ENCODE peak calls at places on chromosomes 11 and 22, in seven cellular contexts. S is astrocyte of the spinal cord; L is HFFc6; V is IMR-90; M is AG09309; U is nephron progenitor cell; R is CD8-positive, alpha-beta T cell. A is an unnamed sample.

GRCh38 chr22:50677493-50678217 is 5.0 kb downstream of the SHANK3 start:
- DNase-seq in U (no peak), V (no peak), R (peak; percentile 41), S (no peak), M (no peak), L (no peak), A (peak; percentile 25)

GRCh38 chr11:75474878-75475766 is 42.1 kb upstream of the KLHL35 start:
- DNase-seq in L (no peak), V (peak; percentile 62), M (no peak), U (peak; percentile 77), S (peak; percentile 29), R (peak; percentile 83), A (peak; percentile 67)

GRCh38 chr11:128455766-128456165 is 131.6 kb downstream of the ETS1 start:
- DNase-seq in V (no peak), U (no peak), M (no peak), L (no peak), R (no peak), S (no peak), A (no peak)

GRCh38 chr22:46561435-46561905 is 24.1 kb upstream of the CELSR1 start:
- DNase-seq in S (no peak), U (no peak), L (no peak), V (peak; percentile 23), R (no peak), M (no peak), A (peak; percentile 85)

GRCh38 chr11:57082125-57082524 is 93.4 kb downstream of the OR5AK2 start:
- DNase-seq in M (no peak), R (no peak), V (no peak), S (no peak), L (no peak), U (no peak), A (no peak)

GRCh38 chr11:66001941-66002647 is at the start of the genes BANF1 and EIF1AD:
- DNase-seq in V (peak; percentile 98), M (peak; percentile 90), S (peak; percentile 99), R (peak; percentile 95), L (peak; percentile 96), U (peak; percentile 83), A (peak; percentile 93)

GRCh38 chr22:46587067-46587471 is 33.1 kb upstream of the GRAMD4 start:
- DNase-seq in M (no peak), V (no peak), R (no peak), S (no peak), L (no peak), U (no peak), A (peak; percentile 85)

GRCh38 chr22:39150848-39151215 is 1.6 kb downstream of the CBX7 start:
- DNase-seq in S (no peak), V (no peak), M (no peak), L (no peak), R (peak; percentile 48), U (no peak), A (no peak)

GRCh38 chr11:123594921-123595320 is 59.5 kb downstream of the SCN3B start:
- DNase-seq in M (no peak), V (no peak), R (no peak), S (no peak), L (no peak), U (no peak), A (no peak)

GRCh38 chr22:42432020-42432596 is at the start of gene NFAM1:
- DNase-seq in S (no peak), U (peak; percentile 41), R (no peak), M (no peak), L (no peak), V (no peak), A (no peak)

GRCh38 chr22:41274856-41275255 is 11.1 kb downstream of the RANGAP1 start:
- DNase-seq in S (no peak), L (no peak), U (no peak), V (no peak), M (no peak), R (no peak), A (no peak)

GRCh38 chr22:43993072-43993760 is 30.9 kb upstream of the PARVB start:
- DNase-seq in S (peak; percentile 61), R (peak; percentile 70), M (no peak), V (peak; percentile 64), L (peak; percentile 33), U (peak; percentile 76), A (peak; percentile 88)

GRCh38 chr11:41245704-41246398 is 213.6 kb downstream of the LRRC4C start:
- DNase-seq in M (no peak), V (no peak), U (no peak), S (no peak), R (no peak), L (no peak), A (no peak)

GRCh38 chr11:10522921-10523320 is 18.1 kb downstream of the RNF141 start:
- DNase-seq in R (no peak), V (no peak), M (no peak), S (no peak), U (no peak), L (no peak), A (no peak)

GRCh38 chr22:50702261-50702671 is 29.6 kb downstream of the SHANK3 start:
- DNase-seq in L (no peak), R (no peak), M (no peak), S (no peak), U (no peak), V (no peak), A (no peak)

GRCh38 chr22:48098243-48098935 is 1335.9 kb downstream of the TBC1D22A start:
- DNase-seq in S (no peak), M (no peak), V (no peak), L (no peak), R (no peak), U (no peak), A (peak; percentile 86)

GRCh38 chr22:29385748-29386147 is 2.6 kb downstream of the AP1B1 start:
- DNase-seq in L (no peak), S (no peak), U (no peak), V (no peak), R (no peak), M (no peak), A (peak; percentile 56)

GRCh38 chr11:19079643-19080440 is 19.3 kb upstream of the MRGPRX2 start:
- DNase-seq in L (peak; percentile 93), R (no peak), V (peak; percentile 68), S (peak; percentile 84), U (no peak), M (peak; percentile 90), A (no peak)

GRCh38 chr11:68331338-68331947 is 19.1 kb downstream of the LRP5 start:
- DNase-seq in V (no peak), R (peak; percentile 56), S (no peak), M (no peak), L (no peak), U (no peak), A (no peak)

GRCh38 chr11:10529279-10529678 is 11.7 kb downstream of the RNF141 start:
- DNase-seq in M (no peak), R (no peak), V (peak; percentile 78), S (no peak), L (peak; percentile 37), U (no peak), A (no peak)

GRCh38 chr11:129061466-129062194 is 119.0 kb upstream of the TP53AIP1 start:
- DNase-seq in M (no peak), L (peak; percentile 79), U (no peak), V (peak; percentile 50), S (peak; percentile 34), R (no peak), A (no peak)

GRCh38 chr22:36658900-36659299 is 44.7 kb downstream of the CACNG2 start:
- DNase-seq in L (no peak), M (no peak), S (peak; percentile 45), V (no peak), U (no peak), R (no peak), A (no peak)

GRCh38 chr11:103413266-103413888 is 304.2 kb downstream of the DYNC2H1 start:
- DNase-seq in U (no peak), S (peak; percentile 26), M (no peak), L (no peak), V (peak; percentile 37), R (no peak), A (no peak)

GRCh38 chr11:32435511-32435946 is at the start of gene WT1:
- DNase-seq in U (peak; percentile 83), V (no peak), R (no peak), S (no peak), M (no peak), L (no peak), A (no peak)

GRCh38 chr11:67441731-67442401 is 1.4 kb downstream of the CORO1B start:
- DNase-seq in R (no peak), V (no peak), M (no peak), U (no peak), L (no peak), S (no peak), A (no peak)

GRCh38 chr11:2804701-2805387 is 80.7 kb downstream of the CDKN1C start:
- DNase-seq in M (no peak), R (no peak), V (no peak), U (no peak), S (no peak), L (no peak), A (no peak)

GRCh38 chr11:14041040-14041439 is 78.5 kb downstream of the SPON1 start:
- DNase-seq in S (no peak), M (no peak), V (peak; percentile 22), U (no peak), R (no peak), L (no peak), A (no peak)
- TF ChIP-seq CTCF in S (peak; percentile 17), M (peak; percentile 42), V (peak; percentile 50), U (peak; percentile 28), R (no peak), L (peak; percentile 59), A (no peak)

GRCh38 chr22:49481651-49482399 is 345.8 kb downstream of the BRD1 start:
- DNase-seq in L (no peak), M (no peak), U (peak; percentile 46), V (no peak), S (no peak), R (no peak), A (no peak)
- TF ChIP-seq CTCF in L (no peak), M (no peak), U (no peak), V (no peak), S (no peak), R (no peak), A (no peak)

DNA sequence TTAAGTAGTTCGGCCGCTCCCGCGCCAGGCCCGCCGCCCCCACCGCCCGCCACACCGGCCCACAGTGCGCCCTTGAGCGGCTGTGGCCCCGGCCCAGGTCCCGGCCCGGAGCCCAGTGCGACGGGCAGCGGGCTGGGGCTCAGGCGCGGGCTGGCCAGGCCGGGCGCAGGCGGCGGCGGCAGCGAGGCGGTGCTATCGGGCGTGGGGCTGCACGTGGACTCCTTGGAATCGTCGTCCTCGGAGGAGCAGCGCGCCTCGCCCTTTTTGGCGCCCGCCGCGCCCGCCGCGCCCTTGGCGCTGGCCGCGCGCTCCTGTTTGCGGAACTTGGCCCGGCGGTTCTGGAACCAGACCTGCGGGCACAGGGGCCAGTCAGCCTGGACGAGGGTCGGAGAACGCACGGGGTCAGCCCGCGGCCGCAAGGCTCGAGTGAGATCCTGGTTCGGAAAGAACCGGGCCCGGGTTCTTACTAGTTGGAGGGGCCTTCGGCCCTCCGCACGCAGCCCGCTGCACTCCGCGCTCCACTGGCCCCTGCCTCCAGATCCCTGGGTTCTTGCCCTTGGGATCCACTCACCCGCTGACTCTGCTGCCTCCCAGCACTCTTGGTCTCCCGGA is 4.0 kb downstream of the PHOX2A start:
- DNase-seq in L (no peak), U (peak; percentile 56), V (no peak), R (no peak), M (no peak), S (no peak), A (no peak)
- TF ChIP-seq CTCF in L (no peak), U (no peak), V (peak; percentile 12), R (no peak), M (no peak), S (no peak), A (no peak)

DNA sequence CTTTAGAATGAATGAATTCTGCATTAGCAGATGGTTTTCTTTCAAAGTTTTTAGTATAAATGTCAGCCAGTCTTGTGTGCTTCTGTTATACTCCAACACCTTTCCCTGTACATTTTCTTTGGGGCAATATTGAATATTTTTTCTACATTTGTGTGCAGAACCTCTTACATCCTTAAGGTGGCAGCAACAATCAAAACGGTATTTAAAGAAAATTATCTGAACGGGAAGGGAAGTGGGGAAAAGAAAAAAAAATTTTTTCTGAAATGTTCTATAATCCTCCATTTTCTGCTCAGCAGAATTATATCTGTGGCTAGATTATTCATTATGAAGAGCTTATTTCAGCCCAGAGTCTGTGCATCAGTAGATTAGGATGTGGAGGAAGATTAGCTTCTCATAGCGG is 347.3 kb upstream of the RAG2 start:
- DNase-seq in M (no peak), L (no peak), V (peak; percentile 23), S (peak; percentile 0), U (no peak), R (no peak), A (no peak)
- TF ChIP-seq CTCF in M (peak; percentile 10), L (peak; percentile 63), V (peak; percentile 46), S (peak; percentile 48), U (peak; percentile 48), R (no peak), A (peak; percentile 23)

A was measured in GM13976.